ENCODE peak calls at places on chromosomes 12 and 14, in ten cellular contexts. H is activated effector memory CD4-positive, alpha-beta T cell treated with anti-CD3 and anti-CD28 coated beads, Interleukin-2, amount 50 U/mL, for 16 hours; T is GM04503; D is NCI-H510A treated with DMSO at 0.1 percent for 48 hours; P is frontal cortex; A is A172; G is NCI-H1417; J is lung microvascular endothelial cell; Z is NCI-H2107; L is HTR-8/SVneo. Y is an unnamed sample.

GRCh38 chr14:100654814-100655795 is 67.9 kb upstream of the BEGAIN start:
- DNase-seq in A (no peak), P (peak; percentile 69), D (peak; percentile 52), G (no peak), H (peak; percentile 80), L (no peak), J (no peak), T (no peak), Z (peak; percentile 63), Y (no peak)

GRCh38 chr14:80055912-80056801 is 155.1 kb downstream of the DIO2 start:
- DNase-seq in T (no peak), Z (peak; percentile 61), H (no peak), A (peak; percentile 45), P (peak; percentile 14), D (peak; percentile 55), L (peak; percentile 37), G (peak; percentile 81), J (peak; percentile 44), Y (peak; percentile 48)

GRCh38 chr14:23351681-23352505 is 794 bp downstream of the SLC22A17 start:
- DNase-seq in G (no peak), T (no peak), L (no peak), P (peak; percentile 76), J (no peak), D (no peak), Z (no peak), A (no peak), H (no peak), Y (no peak)

GRCh38 chr14:69587389-69587788 is 12.7 kb upstream of the CCDC177 start:
- DNase-seq in D (no peak), L (no peak), T (no peak), J (peak; percentile 33), P (no peak), Z (no peak), H (no peak), G (no peak), A (no peak), Y (no peak)

GRCh38 chr14:21915814-21916213 is 242.2 kb upstream of the OR4E1 start:
- DNase-seq in D (no peak), J (peak; percentile 80), L (no peak), P (no peak), A (no peak), H (no peak), G (no peak), Z (no peak), T (no peak), Y (no peak)

GRCh38 chr14:29548948-29549370 is 378.7 kb downstream of the PRKD1 start:
- DNase-seq in D (peak; percentile 68), P (peak; percentile 48), L (peak; percentile 77), J (peak; percentile 81), G (peak; percentile 76), T (peak; percentile 15), A (peak; percentile 47), Z (peak; percentile 85), H (no peak), Y (no peak)

GRCh38 chr12:95134085-95134484 is 60.7 kb upstream of the NR2C1 start:
- DNase-seq in D (no peak), A (no peak), H (no peak), Z (no peak), L (no peak), T (no peak), G (no peak), P (no peak), J (no peak), Y (no peak)

GRCh38 chr12:69096669-69097364 is 142.6 kb upstream of the CPSF6 start:
- DNase-seq in L (no peak), Z (no peak), J (peak; percentile 86), P (no peak), T (no peak), D (no peak), G (no peak), H (no peak), A (peak; percentile 53), Y (no peak)

GRCh38 chr14:77498120-77498979 is at the start of gene ISM2:
- DNase-seq in D (peak; percentile 29), P (peak; percentile 72), G (peak; percentile 68), L (peak; percentile 74), H (peak; percentile 78), J (peak; percentile 39), Z (peak; percentile 27), T (no peak), A (no peak), Y (no peak)

GRCh38 chr12:8033153-8034044 is 883 bp downstream of the FOXJ2 start:
- DNase-seq in A (peak; percentile 17), T (no peak), J (peak; percentile 47), L (peak; percentile 67), H (peak; percentile 78), P (peak; percentile 77), G (peak; percentile 29), Z (no peak), D (no peak), Y (peak; percentile 48)

GRCh38 chr12:57726151-57726883 is 12.2 kb downstream of the AGAP2 start:
- DNase-seq in J (peak; percentile 86), D (peak; percentile 91), T (peak; percentile 34), A (peak; percentile 83), H (no peak), Z (peak; percentile 82), G (peak; percentile 90), L (peak; percentile 96), P (peak; percentile 86), Y (no peak)

GRCh38 chr14:72894623-72895378 is 900 bp upstream of the DPF3 start:
- DNase-seq in H (peak; percentile 64), D (peak; percentile 61), J (peak; percentile 42), T (no peak), L (peak; percentile 51), A (no peak), G (no peak), Z (no peak), P (no peak), Y (no peak)

Y was measured in tibial nerve.